ENCODE peak calls at places on chromosomes 1 and 21, in five cellular contexts. R, C, N, G and E are unnamed samples.
A peak's percentile ranks its signal among the peaks of the same experiment; 100 is the strongest.

GRCh38 chr1:203475012-203475981 is at the start of gene PRELP:
- DNase-seq in R (no peak), C (peak; percentile 5), N (peak; percentile 18), G (peak; percentile 72), E (no peak)

GRCh38 chr1:94905207-94905606 is 21.7 kb downstream of the CNN3 start:
- DNase-seq in R (no peak), C (no peak), N (no peak), G (no peak), E (no peak)

GRCh38 chr21:36788116-36788515 is 89.2 kb downstream of the SIM2 start:
- DNase-seq in R (no peak), C (peak; percentile 61), N (no peak), G (no peak), E (no peak)

GRCh38 chr1:24283326-24284155 is 35.6 kb upstream of the GRHL3 start:
- DNase-seq in R (no peak), C (peak; percentile 89), N (peak; percentile 87), G (peak; percentile 69), E (no peak)

GRCh38 chr1:232384172-232384571 is 245.8 kb downstream of the SIPA1L2 start:
- DNase-seq in R (no peak), C (no peak), N (no peak), G (no peak), E (no peak)

GRCh38 chr1:233042834-233043233 is 92.4 kb downstream of the NTPCR start:
- DNase-seq in R (no peak), C (no peak), N (no peak), G (no peak), E (no peak)

GRCh38 chr1:94820918-94821317 is 761 bp downstream of the SLC44A3 start:
- DNase-seq in R (no peak), C (no peak), N (no peak), G (no peak), E (no peak)

GRCh38 chr1:205582471-205583291 is 49.1 kb downstream of the ELK4 start:
- DNase-seq in R (no peak), C (no peak), N (no peak), G (no peak), E (no peak)

GRCh38 chr1:209176866-209177430 is 406.6 kb upstream of the CAMK1G start:
- DNase-seq in R (no peak), C (no peak), N (no peak), G (no peak), E (no peak)

GRCh38 chr1:203214889-203215288 is 14.6 kb downstream of the CHIT1 start:
- DNase-seq in R (no peak), C (no peak), N (no peak), G (no peak), E (no peak)

GRCh38 chr1:77350012-77350411 is 68.2 kb downstream of the AK5 start:
- DNase-seq in R (no peak), C (no peak), N (no peak), G (peak; percentile 23), E (no peak)

GRCh38 chr1:85361606-85362005 is 85.2 kb upstream of the BCL10 start:
- DNase-seq in R (no peak), C (no peak), N (no peak), G (no peak), E (no peak)

GRCh38 chr1:192167941-192168685 is 9.9 kb downstream of the RGS18 start:
- DNase-seq in R (no peak), C (no peak), N (peak; percentile 11), G (no peak), E (no peak)

GRCh38 chr1:162943627-162944026 is 82.7 kb upstream of the CCDC190 start:
- DNase-seq in R (no peak), C (no peak), N (peak; percentile 31), G (peak; percentile 49), E (no peak)

GRCh38 chr1:65429078-65429477 is 8.6 kb downstream of the LEPR start:
- DNase-seq in R (no peak), C (no peak), N (no peak), G (no peak), E (no peak)

GRCh38 chr1:195516036-195516435 is 1092.2 kb downstream of the KCNT2 start:
- DNase-seq in R (no peak), C (no peak), N (no peak), G (no peak), E (no peak)

GRCh38 chr1:200381256-200381980 is 28.4 kb downstream of the ZNF281 start:
- DNase-seq in R (no peak), C (no peak), N (no peak), G (no peak), E (no peak)

GRCh38 chr1:10495475-10495817 is 20.7 kb downstream of the PEX14 start:
- DNase-seq in R (no peak), C (no peak), N (no peak), G (no peak), E (no peak)

GRCh38 chr1:180415985-180416633 is 86.3 kb downstream of the ACBD6 start:
- DNase-seq in R (peak; percentile 30), C (peak; percentile 53), N (peak; percentile 37), G (peak; percentile 44), E (no peak)

GRCh38 chr1:216183427-216183826 is 239.8 kb downstream of the USH2A start:
- DNase-seq in R (no peak), C (no peak), N (peak; percentile 39), G (peak; percentile 17), E (no peak)

GRCh38 chr1:10671551-10672375 is 124.7 kb downstream of the CASZ1 start:
- DNase-seq in R (no peak), C (no peak), N (no peak), G (no peak), E (no peak)

GRCh38 chr1:8381618-8382017 is 63.7 kb downstream of the SLC45A1 start:
- DNase-seq in R (no peak), C (no peak), N (no peak), G (peak; percentile 72), E (no peak)

GRCh38 chr1:6580588-6581270 is 935 bp downstream of the ZBTB48 start:
- DNase-seq in R (no peak), C (no peak), N (no peak), G (no peak), E (no peak)

GRCh38 chr1:224253721-224254120 is 70.7 kb downstream of the DEGS1 start:
- DNase-seq in R (no peak), C (no peak), N (peak; percentile 72), G (peak; percentile 26), E (no peak)

GRCh38 chr1:59317343-59317742 is 20.4 kb downstream of the FGGY start:
- DNase-seq in R (no peak), C (no peak), N (no peak), G (no peak), E (no peak)

GRCh38 chr1:168636200-168636599 is 59.8 kb downstream of the XCL1 start:
- DNase-seq in R (no peak), C (peak; percentile 24), N (no peak), G (no peak), E (no peak)

GRCh38 chr1:213123087-213123486 is 72.0 kb downstream of the RPS6KC1 start:
- DNase-seq in R (no peak), C (no peak), N (no peak), G (no peak), E (no peak)

GRCh38 chr1:29390075-29390474 is 153.8 kb downstream of the PTPRU start:
- DNase-seq in R (no peak), C (no peak), N (no peak), G (no peak), E (no peak)

GRCh38 chr1:243346016-243346415 is 90.2 kb downstream of the SDCCAG8 start:
- DNase-seq in R (peak; percentile 60), C (no peak), N (no peak), G (no peak), E (no peak)

GRCh38 chr1:112524251-112524650 is 15.5 kb downstream of the WNT2B start:
- DNase-seq in R (no peak), C (no peak), N (peak; percentile 95), G (peak; percentile 67), E (no peak)

GRCh38 chr1:53678948-53679825 is 59.8 kb downstream of the GLIS1 start:
- DNase-seq in R (no peak), C (no peak), N (no peak), G (no peak), E (no peak)

DNA sequence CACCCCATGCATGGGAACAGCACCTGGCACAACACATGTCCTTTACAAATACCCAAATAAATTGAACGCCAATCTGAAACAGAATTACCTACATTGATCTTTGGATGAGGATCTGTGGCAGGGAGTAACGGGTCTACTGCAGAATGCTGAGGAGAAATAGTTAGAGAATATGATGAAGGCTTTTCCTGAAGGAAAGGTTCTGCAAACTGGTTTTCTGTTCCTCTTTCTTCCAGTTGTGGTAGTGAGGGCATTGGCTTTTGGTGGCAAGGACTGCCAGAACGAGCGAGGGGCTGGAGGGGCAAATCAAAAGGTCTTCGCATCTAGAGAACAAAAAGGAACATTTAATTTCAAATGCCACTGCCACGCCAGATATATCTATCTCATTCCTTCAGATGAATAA is 19.8 kb downstream of the CEP104 start:
- DNase-seq in R (no peak), C (no peak), N (no peak), G (no peak), E (no peak)
- H3K4me3 ChIP-seq in R (no peak overlapping the region), C (no peak overlapping the region), N (no peak overlapping the region), G (no peak overlapping the region), E (no peak overlapping the region)

DNA sequence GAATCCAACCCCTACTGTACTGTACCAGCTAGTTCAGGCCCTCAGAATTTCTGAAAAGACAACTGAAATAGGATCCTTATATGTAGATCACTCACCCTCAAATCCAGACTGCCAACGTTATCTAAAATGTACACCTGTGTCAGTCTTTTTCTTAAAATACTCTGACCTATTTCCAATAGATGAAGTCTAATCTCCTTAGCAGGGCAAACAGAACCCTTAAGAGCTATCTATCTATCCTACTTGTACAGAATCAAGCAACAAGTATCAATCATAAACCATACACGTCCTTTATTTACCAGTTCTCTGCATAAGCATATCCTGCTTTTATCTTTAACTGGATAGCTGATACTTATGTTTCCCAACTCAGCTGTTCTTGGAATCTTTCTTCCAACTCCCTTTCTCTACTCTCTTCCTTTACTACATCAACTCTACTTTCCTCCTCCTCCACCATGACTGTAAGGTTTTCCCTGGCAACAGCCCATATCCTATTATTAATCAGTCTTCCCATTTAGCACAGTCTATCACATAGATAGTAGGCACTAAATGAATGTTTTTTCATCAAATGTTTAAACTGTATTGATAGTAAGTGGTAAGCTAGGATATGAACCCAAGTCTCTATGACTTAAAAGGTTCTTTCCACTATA is 2.8 kb downstream of the LRIF1 start:
- DNase-seq in R (no peak), C (no peak), N (no peak), G (no peak), E (no peak)
- H3K4me3 ChIP-seq in R (no peak overlapping the region), C (no peak overlapping the region), N (no peak overlapping the region), G (no peak overlapping the region), E (no peak overlapping the region)

DNA sequence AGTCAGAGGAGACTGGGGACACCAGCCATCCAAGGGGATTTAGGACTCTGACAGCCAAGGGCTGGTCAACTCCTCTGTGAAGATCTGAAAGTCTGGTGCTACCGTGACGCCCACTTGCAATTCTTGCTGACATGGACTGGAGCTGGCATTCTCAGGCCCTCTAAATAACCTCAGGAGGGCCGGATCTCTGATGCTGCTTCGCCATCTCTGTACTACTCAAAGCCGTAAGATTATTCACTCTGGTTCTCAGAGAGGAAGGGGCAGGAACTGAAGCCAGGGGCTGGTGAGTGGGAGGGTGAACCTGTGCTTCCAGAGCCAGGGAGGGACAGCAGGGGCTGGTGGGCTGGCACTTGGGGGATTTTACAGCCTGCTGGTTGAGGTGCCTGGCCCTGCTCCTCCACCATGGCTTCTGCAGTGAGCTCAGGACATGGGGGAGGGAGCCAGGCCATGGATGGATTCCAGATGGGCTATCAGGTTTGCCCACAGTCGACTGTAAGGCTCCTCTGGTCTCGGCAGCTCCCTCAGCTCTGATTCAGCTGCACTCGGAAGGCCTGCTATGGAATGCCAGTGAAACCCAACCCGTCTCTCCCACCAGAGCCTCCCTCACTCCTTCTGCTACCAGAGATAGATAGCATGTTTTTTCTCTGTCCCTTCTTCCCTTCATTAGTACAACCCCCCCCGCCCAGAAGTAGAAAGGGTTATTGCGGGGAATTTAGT is 84.5 kb downstream of the PLXNA2 start:
- DNase-seq in R (no peak), C (no peak), N (peak; percentile 93), G (peak; percentile 90), E (peak; percentile 80)
- H3K4me3 ChIP-seq in R (no peak overlapping the region), C (no peak overlapping the region), N (no peak overlapping the region), G (no peak overlapping the region), E (no peak overlapping the region)

GRCh38 chr1:149916193-149916926 is 1.3 kb downstream of the SV2A start:
- DNase-seq in R (no peak), C (no peak), N (no peak), G (no peak), E (no peak)
- H3K4me3 ChIP-seq in R (peak overlapping the region; percentile 64), C (no peak overlapping the region), N (peak overlapping the region; percentile 85), G (peak overlapping the region; percentile 82), E (peak overlapping the region; percentile 64)